ENCODE peak calls at places on chromosome 4, in ten cellular contexts. T is NCI-H187; S is T-helper 2 cell; X is kidney glomerular epithelial cell; A is T-cell; I is GM23248; M is A549; E is NCI-H774; L is naive thymus-derived CD8-positive, alpha-beta T cell; U is NCI-H1105. H is an unnamed sample.

GRCh38 chr4:69861756-69862155 is 1.8 kb upstream of the SULT1E1 start:
- DNase-seq in T (no peak), S (no peak), X (no peak), A (no peak), I (no peak), M (no peak), E (no peak), L (no peak), U (no peak), H (no peak)

GRCh38 chr4:44150091-44150576 is 298.5 kb downstream of the KCTD8 start:
- DNase-seq in T (no peak), S (no peak), X (peak; percentile 64), A (no peak), I (no peak), M (no peak), E (no peak), L (no peak), U (no peak), H (no peak)

GRCh38 chr4:85474818-85475630 is at the start of gene ARHGAP24:
- DNase-seq in T (peak; percentile 97), S (peak; percentile 10), X (peak; percentile 51), A (no peak), I (peak; percentile 96), M (peak; percentile 91), E (peak; percentile 62), L (peak; percentile 19), U (peak; percentile 63), H (no peak)

GRCh38 chr4:180665994-180666818 is 1577.0 kb upstream of the TENM3 start:
- DNase-seq in T (peak; percentile 0), S (peak; percentile 36), X (peak; percentile 59), A (no peak), I (peak; percentile 66), M (peak; percentile 46), E (peak; percentile 30), L (no peak), U (peak; percentile 44), H (no peak)

GRCh38 chr4:140615451-140615850 is 46.7 kb upstream of the UCP1 start:
- DNase-seq in T (no peak), S (no peak), X (no peak), A (no peak), I (no peak), M (no peak), E (no peak), L (no peak), U (no peak), H (no peak)

GRCh38 chr4:176238819-176239218 is 30.2 kb downstream of the ASB5 start:
- DNase-seq in T (no peak), S (no peak), X (no peak), A (no peak), I (peak; percentile 42), M (no peak), E (no peak), L (no peak), U (no peak), H (no peak)

GRCh38 chr4:76035799-76036389 is at the start of gene CXCL11:
- DNase-seq in T (no peak), S (no peak), X (no peak), A (no peak), I (no peak), M (no peak), E (no peak), L (no peak), U (no peak), H (no peak)

GRCh38 chr4:8221476-8221875 is 22.4 kb downstream of the SH3TC1 start:
- DNase-seq in T (no peak), S (peak; percentile 75), X (no peak), A (no peak), I (peak; percentile 77), M (no peak), E (no peak), L (no peak), U (no peak), H (peak; percentile 39)

GRCh38 chr4:55372259-55372658 is 23.5 kb upstream of the TMEM165 start:
- DNase-seq in T (no peak), S (no peak), X (no peak), A (no peak), I (peak; percentile 23), M (no peak), E (no peak), L (no peak), U (no peak), H (no peak)

GRCh38 chr4:112604590-112604989 is 32.1 kb downstream of the ZGRF1 start:
- DNase-seq in T (no peak), S (peak; percentile 31), X (peak; percentile 64), A (no peak), I (peak; percentile 71), M (peak; percentile 37), E (no peak), L (peak; percentile 20), U (peak; percentile 11), H (no peak)